ENCODE peak calls at places on chromosomes 13 and 19, in eight cellular contexts. One of them, this sample, is unnamed.
A peak's percentile ranks its signal among the peaks of the same experiment; 100 is the strongest.

GRCh38 chr19:42601811-42602443 is 7.2 kb upstream of the CEACAM8 start:
- DNase-seq in endothelial cell: peak; percentile 74
- DNase-seq in body of pancreas: peak; percentile 34
- DNase-seq in hepatocyte: peak; percentile 41
- DNase-seq in spleen: no peak
- DNase-seq in uterus: no peak
- DNase-seq in vagina: no peak
- DNase-seq in neural crest cell: peak; percentile 22
- DNase-seq in this sample: no peak

GRCh38 chr13:24146961-24147569 is 13.5 kb upstream of the SPATA13 start:
- DNase-seq in body of pancreas: no peak
- DNase-seq in uterus: no peak
- DNase-seq in neural crest cell: no peak
- DNase-seq in hepatocyte: no peak
- DNase-seq in vagina: no peak
- DNase-seq in endothelial cell: no peak
- DNase-seq in spleen: no peak
- DNase-seq in this sample: no peak

GRCh38 chr13:24272452-24273161 is 36.8 kb upstream of the C1QTNF9 start:
- DNase-seq in neural crest cell: no peak
- DNase-seq in endothelial cell: no peak
- DNase-seq in hepatocyte: no peak
- DNase-seq in spleen: peak; percentile 84
- DNase-seq in vagina: no peak
- DNase-seq in body of pancreas: no peak
- DNase-seq in uterus: no peak
- DNase-seq in this sample: no peak

GRCh38 chr13:88919970-88920628 is 1248.9 kb downstream of the SLITRK5 start:
- DNase-seq in body of pancreas: no peak
- DNase-seq in uterus: no peak
- DNase-seq in hepatocyte: no peak
- DNase-seq in vagina: no peak
- DNase-seq in spleen: no peak
- DNase-seq in neural crest cell: no peak
- DNase-seq in endothelial cell: no peak
- DNase-seq in this sample: no peak

GRCh38 chr13:30832845-30833332 is 73.2 kb upstream of the MEDAG start:
- DNase-seq in body of pancreas: peak; percentile 94
- DNase-seq in endothelial cell: no peak
- DNase-seq in neural crest cell: no peak
- DNase-seq in vagina: no peak
- DNase-seq in uterus: peak; percentile 31
- DNase-seq in spleen: no peak
- DNase-seq in hepatocyte: peak; percentile 94
- DNase-seq in this sample: no peak

GRCh38 chr19:58325623-58326022 is 1.2 kb upstream of the ZSCAN22 start:
- DNase-seq in hepatocyte: no peak
- DNase-seq in vagina: no peak
- DNase-seq in uterus: no peak
- DNase-seq in neural crest cell: no peak
- DNase-seq in endothelial cell: no peak
- DNase-seq in body of pancreas: no peak
- DNase-seq in spleen: no peak
- DNase-seq in this sample: no peak

GRCh38 chr19:14072535-14073231 is at the start of gene MISP3:
- DNase-seq in spleen: peak; percentile 86
- DNase-seq in neural crest cell: no peak
- DNase-seq in uterus: peak; percentile 35
- DNase-seq in hepatocyte: peak; percentile 82
- DNase-seq in vagina: no peak
- DNase-seq in body of pancreas: peak; percentile 91
- DNase-seq in endothelial cell: no peak
- DNase-seq in this sample: peak; percentile 71

GRCh38 chr13:76474356-76474755 is 411.8 kb downstream of the KCTD12 start:
- DNase-seq in spleen: no peak
- DNase-seq in body of pancreas: no peak
- DNase-seq in hepatocyte: no peak
- DNase-seq in uterus: no peak
- DNase-seq in endothelial cell: no peak
- DNase-seq in vagina: no peak
- DNase-seq in neural crest cell: no peak
- DNase-seq in this sample: no peak

GRCh38 chr19:49403404-49404187 is 15.5 kb downstream of the KASH5 start:
- DNase-seq in vagina: no peak
- DNase-seq in spleen: no peak
- DNase-seq in body of pancreas: no peak
- DNase-seq in hepatocyte: no peak
- DNase-seq in endothelial cell: no peak
- DNase-seq in uterus: no peak
- DNase-seq in neural crest cell: no peak
- DNase-seq in this sample: peak; percentile 63

GRCh38 chr13:110106726-110107125 is 200.2 kb downstream of the COL4A1 start:
- DNase-seq in neural crest cell: no peak
- DNase-seq in vagina: peak; percentile 84
- DNase-seq in hepatocyte: peak; percentile 8
- DNase-seq in endothelial cell: no peak
- DNase-seq in body of pancreas: peak; percentile 54
- DNase-seq in spleen: no peak
- DNase-seq in uterus: peak; percentile 56
- DNase-seq in this sample: no peak

GRCh38 chr13:22103046-22103445 is 432.2 kb downstream of the FGF9 start:
- DNase-seq in hepatocyte: no peak
- DNase-seq in vagina: no peak
- DNase-seq in neural crest cell: no peak
- DNase-seq in endothelial cell: no peak
- DNase-seq in uterus: no peak
- DNase-seq in spleen: no peak
- DNase-seq in body of pancreas: no peak
- DNase-seq in this sample: no peak
- TF ChIP-seq CTCF in hepatocyte: peak; percentile 8
- TF ChIP-seq CTCF in vagina: no peak
- TF ChIP-seq CTCF in neural crest cell: no peak
- TF ChIP-seq CTCF in endothelial cell: no peak
- TF ChIP-seq CTCF in uterus: no peak
- TF ChIP-seq CTCF in spleen: no peak
- TF ChIP-seq CTCF in body of pancreas: no peak
- TF ChIP-seq CTCF in this sample: no peak

DNA sequence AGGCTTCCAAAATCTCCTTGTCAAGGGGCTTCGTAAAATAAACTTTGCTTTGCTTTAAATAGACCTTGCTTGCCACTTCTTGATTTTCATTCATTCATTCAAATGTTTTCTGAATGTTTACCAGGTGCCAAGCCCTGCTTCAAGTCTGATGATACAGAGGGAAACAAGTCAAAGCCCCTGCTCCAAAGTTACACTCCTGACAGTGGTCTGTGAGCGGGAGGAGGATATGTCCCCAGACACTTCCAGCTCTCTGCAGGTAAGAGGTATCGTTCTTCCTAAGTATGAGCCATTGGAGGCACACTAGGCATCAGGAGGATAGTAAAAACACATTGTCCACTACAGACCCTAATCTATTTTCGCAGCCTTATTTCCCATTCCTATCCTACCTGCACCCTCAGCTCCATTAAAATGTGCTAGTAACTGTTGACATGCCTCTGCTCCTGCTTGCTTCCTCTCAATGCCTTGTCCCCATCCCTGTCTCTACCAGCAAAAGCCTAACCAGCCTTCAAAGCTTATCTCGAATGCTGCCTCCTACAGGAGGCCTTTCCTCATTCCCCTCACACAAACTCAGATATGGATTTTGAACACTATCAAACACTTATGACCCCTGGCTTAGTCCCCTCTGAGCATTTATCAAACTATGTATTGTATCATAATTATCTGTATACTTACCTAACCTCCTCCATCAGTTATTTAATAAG is 6.2 kb upstream of the WBP4 start:
- DNase-seq in endothelial cell: no peak
- DNase-seq in body of pancreas: no peak
- DNase-seq in neural crest cell: no peak
- DNase-seq in uterus: no peak
- DNase-seq in vagina: no peak
- DNase-seq in hepatocyte: peak; percentile 15
- DNase-seq in spleen: no peak
- DNase-seq in this sample: no peak
- TF ChIP-seq CTCF in endothelial cell: no peak
- TF ChIP-seq CTCF in body of pancreas: no peak
- TF ChIP-seq CTCF in neural crest cell: peak; percentile 36
- TF ChIP-seq CTCF in uterus: no peak
- TF ChIP-seq CTCF in vagina: no peak
- TF ChIP-seq CTCF in hepatocyte: peak; percentile 27
- TF ChIP-seq CTCF in spleen: no peak
- TF ChIP-seq CTCF in this sample: peak; percentile 21

GRCh38 chr19:39038098-39038497 is 5.7 kb upstream of the FBXO27 start:
- DNase-seq in hepatocyte: peak; percentile 74
- DNase-seq in vagina: no peak
- DNase-seq in uterus: peak; percentile 18
- DNase-seq in spleen: no peak
- DNase-seq in neural crest cell: peak; percentile 15
- DNase-seq in endothelial cell: peak; percentile 41
- DNase-seq in body of pancreas: peak; percentile 79
- DNase-seq in this sample: peak; percentile 80
- TF ChIP-seq CTCF in hepatocyte: peak; percentile 36
- TF ChIP-seq CTCF in vagina: no peak
- TF ChIP-seq CTCF in uterus: no peak
- TF ChIP-seq CTCF in spleen: no peak
- TF ChIP-seq CTCF in neural crest cell: no peak
- TF ChIP-seq CTCF in endothelial cell: no peak
- TF ChIP-seq CTCF in body of pancreas: no peak
- TF ChIP-seq CTCF in this sample: no peak

DNA sequence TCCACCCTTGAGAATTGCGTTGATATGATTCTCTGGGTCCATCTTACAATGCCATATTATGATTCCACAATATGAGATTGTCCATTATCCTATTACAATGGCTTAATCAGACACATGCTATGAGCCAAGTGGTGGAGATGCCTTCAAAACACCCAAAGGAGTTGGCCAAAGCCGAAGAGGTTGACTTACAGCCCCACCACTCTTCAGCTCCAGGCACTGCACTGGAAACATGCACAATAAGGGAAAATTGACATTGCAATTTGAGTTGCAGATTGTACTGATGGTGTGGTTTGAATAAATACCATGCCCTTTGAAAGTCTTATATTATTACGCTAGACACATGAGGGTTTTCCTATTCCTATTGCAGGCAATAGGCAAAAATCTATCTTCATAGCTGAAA is 75.4 kb upstream of the TNFSF11 start:
- DNase-seq in body of pancreas: no peak
- DNase-seq in spleen: no peak
- DNase-seq in hepatocyte: no peak
- DNase-seq in neural crest cell: no peak
- DNase-seq in uterus: no peak
- DNase-seq in endothelial cell: no peak
- DNase-seq in vagina: no peak
- DNase-seq in this sample: no peak
- TF ChIP-seq CTCF in body of pancreas: no peak
- TF ChIP-seq CTCF in spleen: no peak
- TF ChIP-seq CTCF in hepatocyte: no peak
- TF ChIP-seq CTCF in neural crest cell: no peak
- TF ChIP-seq CTCF in uterus: no peak
- TF ChIP-seq CTCF in endothelial cell: no peak
- TF ChIP-seq CTCF in vagina: no peak
- TF ChIP-seq CTCF in this sample: no peak

GRCh38 chr19:54405628-54406027 is 9.6 kb upstream of the TTYH1 start:
- DNase-seq in hepatocyte: no peak
- DNase-seq in body of pancreas: no peak
- DNase-seq in spleen: no peak
- DNase-seq in uterus: no peak
- DNase-seq in endothelial cell: no peak
- DNase-seq in vagina: no peak
- DNase-seq in neural crest cell: no peak
- DNase-seq in this sample: no peak

GRCh38 chr19:54403054-54403453 is 12.2 kb upstream of the TTYH1 start:
- DNase-seq in vagina: no peak
- DNase-seq in uterus: no peak
- DNase-seq in spleen: no peak
- DNase-seq in endothelial cell: no peak
- DNase-seq in hepatocyte: no peak
- DNase-seq in neural crest cell: no peak
- DNase-seq in body of pancreas: no peak
- DNase-seq in this sample: no peak

GRCh38 chr19:54408627-54409026 is 6.6 kb upstream of the TTYH1 start:
- DNase-seq in spleen: no peak
- DNase-seq in endothelial cell: no peak
- DNase-seq in neural crest cell: no peak
- DNase-seq in body of pancreas: no peak
- DNase-seq in hepatocyte: no peak
- DNase-seq in uterus: no peak
- DNase-seq in vagina: no peak
- DNase-seq in this sample: no peak

GRCh38 chr19:54411033-54411432 is 4.2 kb upstream of the TTYH1 start:
- DNase-seq in endothelial cell: no peak
- DNase-seq in uterus: no peak
- DNase-seq in vagina: no peak
- DNase-seq in body of pancreas: no peak
- DNase-seq in spleen: no peak
- DNase-seq in neural crest cell: no peak
- DNase-seq in hepatocyte: no peak
- DNase-seq in this sample: no peak

GRCh38 chr19:54407780-54408179 is 7.5 kb upstream of the TTYH1 start:
- DNase-seq in spleen: no peak
- DNase-seq in hepatocyte: no peak
- DNase-seq in endothelial cell: no peak
- DNase-seq in vagina: no peak
- DNase-seq in neural crest cell: no peak
- DNase-seq in uterus: no peak
- DNase-seq in body of pancreas: no peak
- DNase-seq in this sample: no peak
- TF ChIP-seq CTCF in spleen: no peak
- TF ChIP-seq CTCF in hepatocyte: no peak
- TF ChIP-seq CTCF in endothelial cell: no peak
- TF ChIP-seq CTCF in vagina: no peak
- TF ChIP-seq CTCF in neural crest cell: no peak
- TF ChIP-seq CTCF in uterus: no peak
- TF ChIP-seq CTCF in body of pancreas: no peak
- TF ChIP-seq CTCF in this sample: no peak

DNA sequence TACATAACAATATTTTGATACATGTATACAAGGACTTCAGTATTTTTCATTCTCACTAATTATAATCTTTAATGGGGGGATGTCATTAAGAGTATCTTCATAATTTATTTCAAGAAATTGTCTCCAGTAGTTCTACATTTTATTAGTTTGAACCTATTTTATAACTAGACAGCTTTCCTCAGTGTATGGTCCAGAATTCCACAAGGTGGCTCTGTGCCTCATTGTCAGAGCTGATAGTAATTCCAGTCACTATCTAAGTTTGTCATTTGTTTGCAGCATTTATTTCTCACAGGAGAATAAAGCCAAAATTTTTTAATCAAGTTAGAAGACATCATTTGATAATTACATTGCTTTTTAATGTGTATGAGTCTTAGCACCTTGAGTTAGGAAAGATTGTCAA is 1633.0 kb upstream of the PCDH20 start:
- DNase-seq in endothelial cell: no peak
- DNase-seq in body of pancreas: no peak
- DNase-seq in uterus: no peak
- DNase-seq in hepatocyte: no peak
- DNase-seq in vagina: no peak
- DNase-seq in spleen: no peak
- DNase-seq in neural crest cell: no peak
- DNase-seq in this sample: no peak
- TF ChIP-seq CTCF in endothelial cell: no peak
- TF ChIP-seq CTCF in body of pancreas: no peak
- TF ChIP-seq CTCF in uterus: no peak
- TF ChIP-seq CTCF in hepatocyte: no peak
- TF ChIP-seq CTCF in vagina: no peak
- TF ChIP-seq CTCF in spleen: no peak
- TF ChIP-seq CTCF in neural crest cell: peak; percentile 42
- TF ChIP-seq CTCF in this sample: peak; percentile 5